ENCODE peak calls at places on chromosomes 5 and 9, in eight cellular contexts. Z is activated CD8-positive, alpha-beta memory T cell treated with anti-CD3 and anti-CD28 coated beads for 24 hours; F is effector CD4-positive, alpha-beta T cell; O is activated gamma-delta T cell treated with Interleukin-2 at 50 U/mL for 16 hours; M is cardiac muscle cell; J is stimulated activated CD8-positive, alpha-beta memory T cell treated with anti-CD3 and anti-CD28 coated beads, Interleukin-15, amount 100 ng/mL, for 48 hours; S is HTR-8/SVneo; D is activated T-cell treated with anti-CD3 and anti-CD28 coated beads for 1 hour. E is an unnamed sample.

GRCh38 chr5:134846641-134846960 is 833 bp downstream of the C5orf24 start:
- DNase-seq in M (peak), O (no peak), Z (no peak), D (no peak), S (no peak), J (peak), F (no peak), E (no peak)

GRCh38 chr9:81613002-81613750 is 76.2 kb downstream of the TLE1 start:
- DNase-seq in Z (no peak), M (no peak), F (no peak), S (no peak), O (no peak), J (no peak), D (no peak), E (no peak)

GRCh38 chr9:114166606-114167572 is 11.6 kb downstream of the COL27A1 start:
- DNase-seq in O (no peak), D (no peak), J (no peak), S (no peak), F (no peak), Z (no peak), M (no peak), E (no peak)

GRCh38 chr9:134564431-134565170 is 77.0 kb upstream of the COL5A1 start:
- DNase-seq in D (no peak), Z (no peak), J (no peak), M (no peak), S (peak), F (no peak), O (no peak), E (no peak)

GRCh38 chr5:10607023-10607665 is 43.3 kb downstream of the ANKRD33B start:
- DNase-seq in S (no peak), J (no peak), Z (no peak), O (no peak), F (no peak), M (peak), D (no peak), E (no peak)

GRCh38 chr9:88551546-88552137 is 16.7 kb downstream of the NXNL2 start:
- DNase-seq in S (no peak), F (no peak), O (no peak), Z (no peak), M (no peak), J (no peak), D (no peak), E (no peak)

GRCh38 chr9:70120834-70121510 is 77.3 kb downstream of the MAMDC2 start:
- DNase-seq in O (no peak), D (no peak), Z (no peak), M (no peak), S (peak), F (no peak), J (no peak), E (peak)

GRCh38 chr5:122478741-122479459 is 166.9 kb downstream of the SNCAIP start:
- DNase-seq in D (no peak), O (no peak), Z (no peak), F (no peak), J (no peak), S (no peak), M (no peak), E (peak)

GRCh38 chr5:147223343-147223742 is 11.5 kb upstream of the STK32A start:
- DNase-seq in O (no peak), F (no peak), J (no peak), D (no peak), Z (no peak), S (no peak), M (no peak), E (no peak)

GRCh38 chr5:10420926-10421325 is 20.8 kb upstream of the ROPN1L start:
- DNase-seq in O (no peak), D (no peak), S (no peak), Z (no peak), M (no peak), F (no peak), J (no peak), E (no peak)

GRCh38 chr5:127281609-127282008 is 9.0 kb upstream of the MEGF10 start:
- DNase-seq in O (no peak), Z (no peak), M (no peak), D (no peak), J (no peak), F (no peak), S (no peak), E (no peak)

GRCh38 chr5:139872052-139872766 is 76.6 kb downstream of the PSD2 start:
- DNase-seq in D (no peak), J (no peak), Z (no peak), M (no peak), F (no peak), O (no peak), S (no peak), E (no peak)

GRCh38 chr5:135706893-135707292 is 127.6 kb upstream of the SLC25A48 start:
- DNase-seq in D (no peak), M (no peak), S (no peak), J (no peak), O (no peak), Z (no peak), F (no peak), E (no peak)